ENCODE peak calls at places on chromosomes 6 and 20, in four cellular contexts. D is GM20000, P is heart left ventricle, O is GM10248. Z is an unnamed sample.

GRCh38 chr6:21102624-21103023 is 490.9 kb upstream of the SOX4 start:
- DNase-seq in D (no peak), P (no peak), O (no peak), Z (no peak)

GRCh38 chr20:20680991-20681508 is 31.4 kb downstream of the RALGAPA2 start:
- DNase-seq in P (no peak), O (peak), D (peak), Z (peak)

GRCh38 chr6:5471637-5472430 is 210.5 kb downstream of the FARS2 start:
- DNase-seq in P (no peak), O (no peak), D (no peak), Z (no peak)

GRCh38 chr6:37820713-37821069 is 1.2 kb downstream of the ZFAND3 start:
- DNase-seq in O (no peak), P (no peak), D (no peak), Z (no peak)

GRCh38 chr6:74519172-74519571 is 686.7 kb downstream of the COL12A1 start:
- DNase-seq in P (no peak), O (no peak), D (no peak), Z (no peak)

GRCh38 chr6:80607814-80608391 is 501.4 kb downstream of the BCKDHB start:
- DNase-seq in O (no peak), P (peak), D (no peak), Z (no peak)

GRCh38 chr6:53065266-53066058 is at the start of gene FBXO9:
- DNase-seq in P (peak), O (peak), D (peak), Z (peak)

GRCh38 chr6:46290916-46291633 is 120.3 kb upstream of the ENPP5 start:
- DNase-seq in D (no peak), O (no peak), P (no peak), Z (no peak)

GRCh38 chr6:52815167-52816092 is 11.8 kb upstream of the GSTA1 start:
- DNase-seq in P (no peak), O (peak), D (peak), Z (peak)

GRCh38 chr6:157433678-157434081 is 52.7 kb downstream of the ZDHHC14 start:
- DNase-seq in D (no peak), P (peak), O (no peak), Z (no peak)

GRCh38 chr20:33677991-33678431 is 3.8 kb upstream of the NECAB3 start:
- DNase-seq in D (no peak), O (no peak), P (peak), Z (no peak)

GRCh38 chr6:42084889-42085288 is 34.6 kb downstream of the TAF8 start:
- DNase-seq in O (no peak), D (no peak), P (no peak), Z (no peak)

GRCh38 chr20:63024573-63025392 is 18.0 kb upstream of the BHLHE23 start:
- DNase-seq in O (no peak), D (no peak), P (no peak), Z (no peak)

GRCh38 chr6:109456710-109457595 is 1.4 kb upstream of the MICAL1 start:
- DNase-seq in P (peak), D (no peak), O (peak), Z (no peak)

GRCh38 chr6:95087394-95088097 is 489.8 kb upstream of the MANEA start:
- DNase-seq in P (no peak), O (no peak), D (no peak), Z (no peak)

GRCh38 chr20:24773751-24774201 is 175.3 kb upstream of the CST7 start:
- DNase-seq in D (no peak), O (no peak), P (no peak), Z (no peak)

GRCh38 chr6:38283734-38284362 is 355.9 kb downstream of the BTBD9 start:
- DNase-seq in D (no peak), P (no peak), O (no peak), Z (no peak)

GRCh38 chr6:165646484-165646883 is 16.6 kb downstream of the PDE10A start:
- DNase-seq in D (no peak), O (no peak), P (no peak), Z (no peak)

DNA sequence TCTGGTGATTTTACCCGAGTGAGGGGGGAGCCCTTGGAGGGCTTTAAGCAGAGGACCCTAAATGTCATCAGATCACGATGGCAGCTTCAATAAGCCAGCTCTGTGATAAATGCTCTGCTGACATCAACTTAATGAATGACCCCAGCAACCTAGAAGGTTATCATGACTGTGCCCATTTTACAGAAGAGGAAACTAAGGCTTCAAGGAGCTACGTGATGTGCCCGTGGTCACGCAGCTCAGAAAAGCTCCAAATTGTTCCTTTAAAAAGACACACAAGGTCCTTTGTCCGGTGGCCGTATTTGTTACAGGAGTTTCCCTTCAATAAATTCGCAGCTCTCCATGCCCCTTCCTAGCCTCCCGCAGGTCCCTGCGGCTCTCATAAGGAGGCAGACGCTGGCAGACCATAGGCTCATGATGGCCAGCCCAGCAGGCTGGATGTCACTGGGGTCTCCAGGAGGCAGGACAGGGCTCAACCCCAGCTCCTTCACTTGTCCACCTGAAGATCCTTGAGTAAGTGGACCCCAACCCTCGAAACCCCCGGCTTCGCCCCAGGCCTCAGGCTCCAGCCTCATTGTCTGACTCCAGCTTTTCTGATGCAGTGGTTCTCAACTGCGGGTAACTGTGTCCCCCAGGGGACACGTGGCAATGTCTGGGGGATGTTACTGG is 106.4 kb downstream of the BMP7 start:
- DNase-seq in D (no peak), P (no peak), O (no peak), Z (no peak)
- TF ChIP-seq CTCF in D (no peak), P (no peak), O (no peak), Z (no peak)

DNA sequence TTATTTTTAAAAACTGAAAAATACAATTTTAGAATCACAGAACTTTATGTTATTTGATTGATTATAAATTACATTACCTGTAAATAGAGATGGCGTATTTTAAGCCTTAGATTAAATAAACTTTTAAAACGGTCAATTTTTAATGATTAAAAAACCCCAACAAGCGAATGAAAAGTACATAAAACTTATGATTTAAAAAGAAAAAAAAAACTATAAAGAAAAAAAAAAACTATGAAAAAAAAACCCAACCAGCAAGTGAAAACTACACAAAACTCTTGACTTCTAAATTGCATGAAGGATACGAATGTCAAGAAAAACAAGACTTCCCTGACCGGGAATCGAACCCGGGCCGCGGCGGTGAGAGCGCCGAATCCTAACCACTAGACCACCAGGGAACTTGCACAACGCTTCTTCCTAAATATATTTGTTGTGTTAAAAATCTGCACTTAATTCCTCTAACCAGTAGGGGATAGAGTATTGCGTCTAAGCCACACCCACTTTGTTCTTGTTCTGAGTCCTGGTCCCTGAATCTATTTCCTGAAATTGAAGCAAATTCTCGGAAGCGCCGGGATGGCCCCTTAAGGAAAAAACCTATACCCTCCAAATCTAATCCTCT is 10.7 kb upstream of the NCOA7 start:
- DNase-seq in P (peak), O (peak), D (peak), Z (peak)
- TF ChIP-seq CTCF in P (peak), O (no peak), D (no peak), Z (no peak)

DNA sequence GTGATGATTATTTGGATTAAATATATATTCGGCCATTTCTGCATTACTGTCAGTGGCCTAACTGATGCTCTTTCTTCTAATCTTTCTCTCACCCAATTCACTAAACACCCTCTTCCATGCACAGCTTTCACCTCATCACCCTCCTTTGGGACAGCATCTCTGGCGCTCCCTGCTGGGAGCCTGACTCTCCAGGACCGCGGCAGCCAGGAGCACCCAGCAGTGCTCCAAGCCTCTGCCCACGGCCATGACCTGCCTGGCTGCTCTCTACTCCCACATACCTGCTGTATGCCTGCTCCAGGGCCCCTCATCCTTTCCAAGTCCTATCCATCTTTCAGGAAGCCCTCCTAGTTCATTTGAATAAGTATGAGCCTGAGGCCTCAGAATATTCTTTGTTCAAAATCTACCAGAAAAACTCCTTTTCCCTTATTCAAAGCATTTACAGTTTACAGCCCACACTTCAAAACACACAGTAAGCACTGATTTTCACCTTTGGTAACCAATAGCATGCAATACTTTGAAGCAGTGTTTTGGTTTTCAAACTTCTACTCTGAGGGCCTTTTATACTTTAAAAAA is 15.2 kb downstream of the CTCFL start:
- DNase-seq in O (peak), P (no peak), D (peak), Z (peak)
- TF ChIP-seq CTCF in O (peak), P (peak), D (peak), Z (peak)

GRCh38 chr6:139422105-139423036 is 47.9 kb upstream of the CITED2 start:
- DNase-seq in O (no peak), D (no peak), P (no peak), Z (no peak)
- TF ChIP-seq CTCF in O (no peak), D (no peak), P (no peak), Z (no peak)

DNA sequence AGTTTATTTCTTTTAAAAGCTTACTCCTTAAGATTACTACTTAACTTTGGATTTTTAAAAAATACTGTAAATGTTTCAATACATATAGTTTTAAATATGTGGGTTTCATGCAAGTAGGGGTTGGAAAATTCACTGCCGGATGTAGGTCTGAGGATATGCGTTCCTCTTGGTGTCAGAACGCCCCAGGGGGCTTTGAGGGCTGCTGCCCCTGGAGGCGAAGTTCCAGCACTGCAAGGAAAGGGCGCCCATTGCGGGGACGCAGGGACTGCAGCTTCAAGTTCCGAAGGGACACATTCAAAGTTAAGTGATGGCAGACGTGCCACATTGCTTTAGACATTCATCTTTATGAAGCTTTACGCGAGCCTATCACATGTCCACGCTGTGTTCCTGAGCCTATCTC is 152.9 kb downstream of the SOD2 start:
- DNase-seq in D (no peak), P (no peak), O (no peak), Z (no peak)
- TF ChIP-seq CTCF in D (no peak), P (peak), O (no peak), Z (no peak)

Z was measured in GM13976.